ENCODE peak calls at places on chromosome 13, in nine cellular contexts. E, T, N, L, P, J, B, I and C are unnamed samples.

GRCh38 chr13:33017410-33017929 is 1.2 kb downstream of the KL start:
- DNase-seq in L (peak), J (no peak), N (no peak), T (no peak), I (no peak), P (no peak), E (peak), B (no peak), C (no peak)

GRCh38 chr13:47233734-47234133 is 336.9 kb upstream of the HTR2A start:
- DNase-seq in L (no peak), P (no peak), B (no peak), N (no peak), T (no peak), J (no peak), E (no peak), I (no peak), C (no peak)

GRCh38 chr13:93777504-93777903 is 550.9 kb downstream of the GPC6 start:
- DNase-seq in N (no peak), B (no peak), J (no peak), T (no peak), P (no peak), L (no peak), E (no peak), I (no peak), C (no peak)

GRCh38 chr13:33205804-33206221 is 79.7 kb downstream of the STARD13 start:
- DNase-seq in J (no peak), E (peak), B (no peak), L (no peak), N (no peak), I (no peak), P (no peak), T (no peak), C (no peak)

GRCh38 chr13:96822900-96823299 is 171.4 kb downstream of the OXGR1 start:
- DNase-seq in B (no peak), T (no peak), L (no peak), P (no peak), I (peak), E (peak), N (no peak), J (no peak), C (peak)

GRCh38 chr13:46995874-46996273 is 99.0 kb upstream of the HTR2A start:
- DNase-seq in J (no peak), E (no peak), L (no peak), I (no peak), T (no peak), N (no peak), B (no peak), P (no peak), C (no peak)

GRCh38 chr13:36358352-36358751 is 12.2 kb upstream of the SPART start:
- DNase-seq in L (no peak), T (no peak), B (no peak), J (no peak), N (no peak), P (no peak), E (no peak), I (no peak), C (no peak)

GRCh38 chr13:84439108-84439507 is 556.8 kb upstream of the SLITRK1 start:
- DNase-seq in L (no peak), I (peak), N (no peak), E (no peak), B (no peak), J (no peak), P (no peak), T (no peak), C (no peak)

GRCh38 chr13:109723046-109723445 is 63.3 kb downstream of the IRS2 start:
- DNase-seq in J (no peak), L (no peak), N (no peak), B (no peak), T (no peak), I (no peak), P (no peak), E (no peak), C (no peak)

GRCh38 chr13:31945202-31945978 is 86.2 kb upstream of the FRY start:
- DNase-seq in N (peak), J (no peak), B (no peak), T (no peak), E (peak), L (no peak), I (peak), P (no peak), C (peak)

GRCh38 chr13:27043013-27043412 is 128.6 kb downstream of the USP12 start:
- DNase-seq in T (peak), N (peak), P (no peak), J (no peak), L (no peak), E (peak), I (peak), B (no peak), C (peak)

GRCh38 chr13:76512676-76513277 is 373.4 kb downstream of the KCTD12 start:
- DNase-seq in T (no peak), L (no peak), P (no peak), J (no peak), E (peak), B (no peak), N (no peak), I (peak), C (no peak)

GRCh38 chr13:110559429-110559943 is 2.0 kb downstream of the RAB20 start:
- DNase-seq in J (no peak), B (no peak), P (no peak), N (peak), T (no peak), L (no peak), I (no peak), E (no peak), C (peak)

GRCh38 chr13:106143392-106143791 is 392.1 kb downstream of the EFNB2 start:
- DNase-seq in I (no peak), B (no peak), T (no peak), L (no peak), P (no peak), E (no peak), J (no peak), N (no peak), C (peak)

GRCh38 chr13:101121608-101122007 is 294.7 kb downstream of the NALCN start:
- DNase-seq in N (no peak), L (no peak), E (no peak), P (no peak), B (no peak), T (no peak), J (no peak), I (no peak), C (no peak)

GRCh38 chr13:75402787-75403186 is 79.2 kb downstream of the TBC1D4 start:
- DNase-seq in P (no peak), T (no peak), N (no peak), L (no peak), J (no peak), I (no peak), E (no peak), B (no peak), C (no peak)

GRCh38 chr13:84609716-84610115 is 727.4 kb upstream of the SLITRK1 start:
- DNase-seq in T (no peak), B (no peak), P (no peak), E (no peak), N (no peak), J (no peak), I (peak), L (no peak), C (no peak)